ENCODE peak calls at places on chromosomes 1 and 21, in seven cellular contexts. One of them, this sample, is unnamed.

GRCh38 chr1:38941527-38942019 is at the start of gene RHBDL2:
- DNase-seq in activated CD4-positive, alpha-beta T cell treated with anti-CD3 and anti-CD28 coated beads for 4 hours: no peak
- DNase-seq in GF-D8: no peak
- DNase-seq in left lobe of liver: no peak
- DNase-seq in SW480: no peak
- DNase-seq in GM10248: no peak
- DNase-seq in cardiac fibroblast: peak; percentile 68
- DNase-seq in this sample: no peak

GRCh38 chr1:147808025-147808424 is 47.6 kb upstream of the GJA5 start:
- DNase-seq in activated CD4-positive, alpha-beta T cell treated with anti-CD3 and anti-CD28 coated beads for 4 hours: no peak
- DNase-seq in GF-D8: no peak
- DNase-seq in left lobe of liver: peak; percentile 85
- DNase-seq in SW480: peak; percentile 13
- DNase-seq in GM10248: no peak
- DNase-seq in cardiac fibroblast: peak; percentile 67
- DNase-seq in this sample: no peak

GRCh38 chr21:33975548-33976081 is 60.0 kb upstream of the ATP5PO start:
- DNase-seq in activated CD4-positive, alpha-beta T cell treated with anti-CD3 and anti-CD28 coated beads for 4 hours: peak; percentile 55
- DNase-seq in GF-D8: peak; percentile 34
- DNase-seq in left lobe of liver: no peak
- DNase-seq in SW480: peak; percentile 86
- DNase-seq in GM10248: peak; percentile 79
- DNase-seq in cardiac fibroblast: no peak
- DNase-seq in this sample: peak; percentile 78

GRCh38 chr1:104195395-104195794 is 445.7 kb downstream of the AMY1C start:
- DNase-seq in activated CD4-positive, alpha-beta T cell treated with anti-CD3 and anti-CD28 coated beads for 4 hours: no peak
- DNase-seq in GF-D8: no peak
- DNase-seq in left lobe of liver: no peak
- DNase-seq in SW480: no peak
- DNase-seq in GM10248: no peak
- DNase-seq in cardiac fibroblast: no peak
- DNase-seq in this sample: no peak

GRCh38 chr1:43038232-43038929 is 79.7 kb upstream of the SLC2A1 start:
- DNase-seq in activated CD4-positive, alpha-beta T cell treated with anti-CD3 and anti-CD28 coated beads for 4 hours: no peak
- DNase-seq in GF-D8: no peak
- DNase-seq in left lobe of liver: no peak
- DNase-seq in SW480: no peak
- DNase-seq in GM10248: no peak
- DNase-seq in cardiac fibroblast: no peak
- DNase-seq in this sample: no peak

GRCh38 chr1:40842691-40843090 is 19.5 kb downstream of the CITED4 start:
- DNase-seq in activated CD4-positive, alpha-beta T cell treated with anti-CD3 and anti-CD28 coated beads for 4 hours: no peak
- DNase-seq in GF-D8: no peak
- DNase-seq in left lobe of liver: no peak
- DNase-seq in SW480: no peak
- DNase-seq in GM10248: no peak
- DNase-seq in cardiac fibroblast: no peak
- DNase-seq in this sample: no peak

GRCh38 chr1:234925440-234926251 is 203.0 kb downstream of the TOMM20 start:
- DNase-seq in activated CD4-positive, alpha-beta T cell treated with anti-CD3 and anti-CD28 coated beads for 4 hours: no peak
- DNase-seq in GF-D8: no peak
- DNase-seq in left lobe of liver: peak; percentile 32
- DNase-seq in SW480: peak; percentile 85
- DNase-seq in GM10248: no peak
- DNase-seq in cardiac fibroblast: peak; percentile 97
- DNase-seq in this sample: peak; percentile 52

GRCh38 chr1:147215540-147215916 is 9.6 kb downstream of the FMO5 start:
- DNase-seq in activated CD4-positive, alpha-beta T cell treated with anti-CD3 and anti-CD28 coated beads for 4 hours: no peak
- DNase-seq in GF-D8: no peak
- DNase-seq in left lobe of liver: no peak
- DNase-seq in SW480: no peak
- DNase-seq in GM10248: no peak
- DNase-seq in cardiac fibroblast: no peak
- DNase-seq in this sample: no peak

GRCh38 chr1:39132505-39133339 is 71.8 kb upstream of the MACF1 start:
- DNase-seq in activated CD4-positive, alpha-beta T cell treated with anti-CD3 and anti-CD28 coated beads for 4 hours: no peak
- DNase-seq in GF-D8: no peak
- DNase-seq in left lobe of liver: peak; percentile 88
- DNase-seq in SW480: no peak
- DNase-seq in GM10248: no peak
- DNase-seq in cardiac fibroblast: peak; percentile 79
- DNase-seq in this sample: no peak

GRCh38 chr1:41341756-41342562 is 19.3 kb upstream of the FOXO6 start:
- DNase-seq in activated CD4-positive, alpha-beta T cell treated with anti-CD3 and anti-CD28 coated beads for 4 hours: no peak
- DNase-seq in GF-D8: no peak
- DNase-seq in left lobe of liver: no peak
- DNase-seq in SW480: peak; percentile 81
- DNase-seq in GM10248: no peak
- DNase-seq in cardiac fibroblast: peak; percentile 38
- DNase-seq in this sample: no peak

GRCh38 chr1:89987170-89987819 is 7.6 kb upstream of the ZNF326 start:
- DNase-seq in activated CD4-positive, alpha-beta T cell treated with anti-CD3 and anti-CD28 coated beads for 4 hours: peak; percentile 40
- DNase-seq in GF-D8: peak; percentile 41
- DNase-seq in left lobe of liver: peak; percentile 59
- DNase-seq in SW480: peak; percentile 65
- DNase-seq in GM10248: peak; percentile 73
- DNase-seq in cardiac fibroblast: peak; percentile 87
- DNase-seq in this sample: peak; percentile 64